ENCODE peak calls at places on chromosome 13, in nine cellular contexts. One of them, this sample, is unnamed.

GRCh38 chr13:75907044-75907443 is 270.9 kb downstream of the LMO7 start:
- DNase-seq in A549: no peak
- DNase-seq in HCT116: no peak
- DNase-seq in SK-N-SH: no peak
- DNase-seq in GM12878: no peak
- DNase-seq in H1: no peak
- DNase-seq in K562: no peak
- DNase-seq in HepG2: no peak
- DNase-seq in endothelial cell of umbilical vein: no peak
- DNase-seq in this sample: no peak

GRCh38 chr13:77386880-77387606 is 60.1 kb upstream of the MYCBP2 start:
- DNase-seq in A549: no peak
- DNase-seq in HCT116: no peak
- DNase-seq in SK-N-SH: no peak
- DNase-seq in GM12878: no peak
- DNase-seq in H1: no peak
- DNase-seq in K562: no peak
- DNase-seq in HepG2: no peak
- DNase-seq in endothelial cell of umbilical vein: no peak
- DNase-seq in this sample: peak; percentile 97

GRCh38 chr13:112700291-112701060 is 10.6 kb downstream of the ATP11A start:
- DNase-seq in A549: no peak
- DNase-seq in HCT116: no peak
- DNase-seq in SK-N-SH: no peak
- DNase-seq in GM12878: no peak
- DNase-seq in H1: no peak
- DNase-seq in K562: no peak
- DNase-seq in HepG2: no peak
- DNase-seq in endothelial cell of umbilical vein: no peak
- DNase-seq in this sample: no peak

GRCh38 chr13:110014719-110015118 is 228.3 kb upstream of the IRS2 start:
- DNase-seq in A549: no peak
- DNase-seq in HCT116: no peak
- DNase-seq in SK-N-SH: no peak
- DNase-seq in GM12878: no peak
- DNase-seq in H1: no peak
- DNase-seq in K562: no peak
- DNase-seq in HepG2: no peak
- DNase-seq in endothelial cell of umbilical vein: no peak
- DNase-seq in this sample: no peak

GRCh38 chr13:113862766-113863510 is 938 bp downstream of the GAS6 start:
- DNase-seq in A549: peak; percentile 32
- DNase-seq in HCT116: no peak
- DNase-seq in SK-N-SH: peak; percentile 56
- DNase-seq in GM12878: no peak
- DNase-seq in H1: no peak
- DNase-seq in K562: peak; percentile 56
- DNase-seq in HepG2: no peak
- DNase-seq in endothelial cell of umbilical vein: peak; percentile 30
- DNase-seq in this sample: no peak

GRCh38 chr13:20901668-20902437 is 693 bp downstream of the XPO4 start:
- DNase-seq in A549: peak; percentile 24
- DNase-seq in HCT116: peak; percentile 15
- DNase-seq in SK-N-SH: peak; percentile 47
- DNase-seq in GM12878: no peak
- DNase-seq in H1: no peak
- DNase-seq in K562: peak; percentile 77
- DNase-seq in HepG2: peak; percentile 54
- DNase-seq in endothelial cell of umbilical vein: peak; percentile 40
- DNase-seq in this sample: peak; percentile 86

GRCh38 chr13:70817571-70817970 is 709.3 kb upstream of the KLHL1 start:
- DNase-seq in A549: no peak
- DNase-seq in HCT116: no peak
- DNase-seq in SK-N-SH: no peak
- DNase-seq in GM12878: no peak
- DNase-seq in H1: no peak
- DNase-seq in K562: no peak
- DNase-seq in HepG2: no peak
- DNase-seq in endothelial cell of umbilical vein: no peak
- DNase-seq in this sample: no peak

GRCh38 chr13:42011601-42012401 is 36.6 kb upstream of the DGKH start:
- DNase-seq in A549: no peak
- DNase-seq in HCT116: no peak
- DNase-seq in SK-N-SH: no peak
- DNase-seq in GM12878: no peak
- DNase-seq in H1: no peak
- DNase-seq in K562: peak; percentile 33
- DNase-seq in HepG2: no peak
- DNase-seq in endothelial cell of umbilical vein: peak; percentile 29
- DNase-seq in this sample: no peak

GRCh38 chr13:57582032-57582431 is 49.5 kb upstream of the PCDH17 start:
- DNase-seq in A549: no peak
- DNase-seq in HCT116: no peak
- DNase-seq in SK-N-SH: no peak
- DNase-seq in GM12878: no peak
- DNase-seq in H1: peak; percentile 21
- DNase-seq in K562: no peak
- DNase-seq in HepG2: peak; percentile 4
- DNase-seq in endothelial cell of umbilical vein: no peak
- DNase-seq in this sample: peak; percentile 36

GRCh38 chr13:109773276-109773675 is 13.1 kb downstream of the IRS2 start:
- DNase-seq in A549: no peak
- DNase-seq in HCT116: no peak
- DNase-seq in SK-N-SH: no peak
- DNase-seq in GM12878: no peak
- DNase-seq in H1: no peak
- DNase-seq in K562: peak; percentile 60
- DNase-seq in HepG2: no peak
- DNase-seq in endothelial cell of umbilical vein: no peak
- DNase-seq in this sample: peak; percentile 48

GRCh38 chr13:24511019-24511823 is 1.4 kb downstream of the PARP4 start:
- DNase-seq in A549: peak; percentile 25
- DNase-seq in HCT116: peak; percentile 65
- DNase-seq in SK-N-SH: peak; percentile 32
- DNase-seq in GM12878: peak; percentile 63
- DNase-seq in H1: no peak
- DNase-seq in K562: peak; percentile 56
- DNase-seq in HepG2: peak; percentile 26
- DNase-seq in endothelial cell of umbilical vein: peak; percentile 85
- DNase-seq in this sample: peak; percentile 79

GRCh38 chr13:31790992-31791391 is 51.7 kb downstream of the RXFP2 start:
- DNase-seq in A549: no peak
- DNase-seq in HCT116: no peak
- DNase-seq in SK-N-SH: no peak
- DNase-seq in GM12878: no peak
- DNase-seq in H1: no peak
- DNase-seq in K562: no peak
- DNase-seq in HepG2: no peak
- DNase-seq in endothelial cell of umbilical vein: no peak
- DNase-seq in this sample: no peak

GRCh38 chr13:32902898-32903297 is 113.3 kb upstream of the KL start:
- DNase-seq in A549: no peak
- DNase-seq in HCT116: no peak
- DNase-seq in SK-N-SH: no peak
- DNase-seq in GM12878: no peak
- DNase-seq in H1: no peak
- DNase-seq in K562: peak; percentile 1
- DNase-seq in HepG2: no peak
- DNase-seq in endothelial cell of umbilical vein: no peak
- DNase-seq in this sample: no peak

GRCh38 chr13:80100636-80101035 is 240.3 kb downstream of the SPRY2 start:
- DNase-seq in A549: no peak
- DNase-seq in HCT116: no peak
- DNase-seq in SK-N-SH: no peak
- DNase-seq in GM12878: no peak
- DNase-seq in H1: no peak
- DNase-seq in K562: no peak
- DNase-seq in HepG2: no peak
- DNase-seq in endothelial cell of umbilical vein: no peak
- DNase-seq in this sample: no peak

GRCh38 chr13:20353973-20354372 is 121.9 kb upstream of the GJB6 start:
- DNase-seq in A549: no peak
- DNase-seq in HCT116: no peak
- DNase-seq in SK-N-SH: no peak
- DNase-seq in GM12878: no peak
- DNase-seq in H1: no peak
- DNase-seq in K562: no peak
- DNase-seq in HepG2: no peak
- DNase-seq in endothelial cell of umbilical vein: no peak
- DNase-seq in this sample: peak; percentile 80

GRCh38 chr13:109704771-109705628 is 81.4 kb downstream of the IRS2 start:
- DNase-seq in A549: peak; percentile 22
- DNase-seq in HCT116: no peak
- DNase-seq in SK-N-SH: no peak
- DNase-seq in GM12878: no peak
- DNase-seq in H1: no peak
- DNase-seq in K562: no peak
- DNase-seq in HepG2: no peak
- DNase-seq in endothelial cell of umbilical vein: no peak
- DNase-seq in this sample: peak; percentile 74

GRCh38 chr13:44272692-44273091 is 100.9 kb upstream of the SERP2 start:
- DNase-seq in A549: no peak
- DNase-seq in HCT116: no peak
- DNase-seq in SK-N-SH: no peak
- DNase-seq in GM12878: no peak
- DNase-seq in H1: no peak
- DNase-seq in K562: peak; percentile 13
- DNase-seq in HepG2: no peak
- DNase-seq in endothelial cell of umbilical vein: no peak
- DNase-seq in this sample: no peak

GRCh38 chr13:36130542-36131214 is 504 bp downstream of the DCLK1 start:
- DNase-seq in A549: no peak
- DNase-seq in HCT116: no peak
- DNase-seq in SK-N-SH: peak; percentile 80
- DNase-seq in GM12878: no peak
- DNase-seq in H1: no peak
- DNase-seq in K562: no peak
- DNase-seq in HepG2: no peak
- DNase-seq in endothelial cell of umbilical vein: no peak
- DNase-seq in this sample: no peak

GRCh38 chr13:44764334-44764733 is 188.2 kb upstream of the TSC22D1 start:
- DNase-seq in A549: no peak
- DNase-seq in HCT116: no peak
- DNase-seq in SK-N-SH: no peak
- DNase-seq in GM12878: no peak
- DNase-seq in H1: no peak
- DNase-seq in K562: no peak
- DNase-seq in HepG2: no peak
- DNase-seq in endothelial cell of umbilical vein: no peak
- DNase-seq in this sample: peak; percentile 7

DNA sequence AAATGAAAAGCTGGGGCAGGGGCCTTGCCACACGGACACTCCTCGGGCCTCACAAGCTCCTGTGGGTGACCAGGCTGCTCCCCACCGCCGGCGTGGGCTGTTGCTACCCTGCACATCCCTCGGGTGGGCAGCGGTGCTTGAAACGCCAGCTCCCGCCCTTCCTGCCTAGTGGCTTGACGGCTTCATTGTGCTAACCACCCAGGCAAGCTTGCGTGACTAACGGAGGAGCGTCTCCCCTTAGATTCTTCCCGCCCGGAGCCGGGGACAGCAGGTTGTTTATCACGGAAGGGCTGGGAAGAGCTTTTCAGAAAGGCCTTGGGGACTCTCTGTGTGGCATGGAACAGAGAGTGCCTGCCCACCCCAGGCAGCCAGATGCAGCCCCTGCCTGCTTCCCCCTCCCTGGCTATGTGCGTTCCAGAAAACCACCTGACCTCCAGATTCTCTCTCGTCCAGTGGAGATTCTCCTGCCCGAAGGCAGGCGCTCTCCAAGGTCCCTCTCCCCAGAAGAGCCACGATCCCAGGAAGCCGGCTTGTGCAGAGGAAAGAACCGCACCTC is 153.4 kb downstream of the KATNAL1 start:
- DNase-seq in A549: no peak
- DNase-seq in HCT116: no peak
- DNase-seq in SK-N-SH: no peak
- DNase-seq in GM12878: no peak
- DNase-seq in H1: no peak
- DNase-seq in K562: no peak
- DNase-seq in HepG2: no peak
- DNase-seq in endothelial cell of umbilical vein: no peak
- DNase-seq in this sample: no peak
- TF ChIP-seq MAX in A549: no peak
- TF ChIP-seq MAX in HCT116: no peak
- TF ChIP-seq MAX in SK-N-SH: no peak
- TF ChIP-seq MAX in GM12878: no peak
- TF ChIP-seq MAX in H1: no peak
- TF ChIP-seq MAX in K562: no peak
- TF ChIP-seq MAX in HepG2: no peak
- TF ChIP-seq MAX in endothelial cell of umbilical vein: no peak
- TF ChIP-seq MAX in this sample: no peak

GRCh38 chr13:52010890-52011689 is at the start of gene ATP7B:
- DNase-seq in A549: peak; percentile 31
- DNase-seq in HCT116: no peak
- DNase-seq in SK-N-SH: peak; percentile 57
- DNase-seq in GM12878: no peak
- DNase-seq in H1: no peak
- DNase-seq in K562: peak; percentile 35
- DNase-seq in HepG2: peak; percentile 49
- DNase-seq in endothelial cell of umbilical vein: peak; percentile 10
- DNase-seq in this sample: peak; percentile 58
- H3K4me3 ChIP-seq in A549: peak within 1 kb of the TSS; percentile 95
- H3K4me3 ChIP-seq in HCT116: peak within 1 kb of the TSS; percentile 64
- H3K4me3 ChIP-seq in SK-N-SH: peak within 1 kb of the TSS; percentile 98
- H3K4me3 ChIP-seq in GM12878: peak within 1 kb of the TSS; percentile 95
- H3K4me3 ChIP-seq in H1: peak within 1 kb of the TSS; percentile 98
- H3K4me3 ChIP-seq in K562: peak within 1 kb of the TSS; percentile 90
- H3K4me3 ChIP-seq in HepG2: peak within 1 kb of the TSS; percentile 98
- H3K4me3 ChIP-seq in endothelial cell of umbilical vein: peak within 1 kb of the TSS; percentile 88
- H3K4me3 ChIP-seq in this sample: peak within 1 kb of the TSS; percentile 90

GRCh38 chr13:37375724-37376123 is 222.8 kb downstream of the POSTN start:
- DNase-seq in A549: no peak
- DNase-seq in HCT116: no peak
- DNase-seq in SK-N-SH: no peak
- DNase-seq in GM12878: no peak
- DNase-seq in H1: no peak
- DNase-seq in K562: no peak
- DNase-seq in HepG2: no peak
- DNase-seq in endothelial cell of umbilical vein: no peak
- DNase-seq in this sample: no peak
- TF ChIP-seq MAX in A549: no peak
- TF ChIP-seq MAX in HCT116: no peak
- TF ChIP-seq MAX in SK-N-SH: no peak
- TF ChIP-seq MAX in GM12878: no peak
- TF ChIP-seq MAX in H1: no peak
- TF ChIP-seq MAX in K562: no peak
- TF ChIP-seq MAX in HepG2: no peak
- TF ChIP-seq MAX in endothelial cell of umbilical vein: no peak
- TF ChIP-seq MAX in this sample: no peak

DNA sequence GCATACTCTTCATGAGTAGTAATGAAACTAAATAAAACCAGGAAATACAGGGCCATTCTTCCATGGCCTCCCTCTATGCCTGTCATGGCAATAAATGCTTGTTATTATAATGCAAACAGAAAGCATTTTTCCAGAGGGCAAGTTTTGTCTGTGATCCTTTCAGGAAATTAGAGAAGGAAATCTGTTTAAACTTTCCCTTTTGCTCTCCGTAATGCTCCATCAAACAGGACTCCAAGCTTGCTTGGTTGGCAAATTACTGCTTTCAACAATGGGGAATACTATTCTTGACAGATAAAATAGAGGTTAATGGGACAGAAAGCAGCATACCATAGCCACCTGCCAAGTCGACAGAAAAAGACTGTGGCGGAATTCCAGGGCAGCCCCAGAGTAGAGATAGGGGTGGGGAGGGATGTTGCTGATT is 252.5 kb downstream of the LHFPL6 start:
- DNase-seq in A549: no peak
- DNase-seq in HCT116: no peak
- DNase-seq in SK-N-SH: no peak
- DNase-seq in GM12878: no peak
- DNase-seq in H1: no peak
- DNase-seq in K562: no peak
- DNase-seq in HepG2: no peak
- DNase-seq in endothelial cell of umbilical vein: peak; percentile 66
- DNase-seq in this sample: no peak
- H3K4me3 ChIP-seq in A549: no peak overlapping the region
- H3K4me3 ChIP-seq in HCT116: no peak overlapping the region
- H3K4me3 ChIP-seq in SK-N-SH: no peak overlapping the region
- H3K4me3 ChIP-seq in GM12878: no peak overlapping the region
- H3K4me3 ChIP-seq in H1: no peak overlapping the region
- H3K4me3 ChIP-seq in K562: no peak overlapping the region
- H3K4me3 ChIP-seq in HepG2: no peak overlapping the region
- H3K4me3 ChIP-seq in endothelial cell of umbilical vein: no peak overlapping the region
- H3K4me3 ChIP-seq in this sample: no peak overlapping the region

This sample was measured in NB4.